ENCODE peak calls at places on chromosomes 3 and 15, in five cellular contexts. C, Y, J, X and O are unnamed samples.

GRCh38 chr15:63971904-63972303 is 74.4 kb downstream of the DAPK2 start:
- DNase-seq in Y (no peak), X (no peak), J (no peak), C (no peak), O (no peak)

GRCh38 chr15:81155375-81156218 is 21.5 kb downstream of the CFAP161 start:
- DNase-seq in J (peak; percentile 27), Y (peak; percentile 50), C (no peak), X (no peak), O (peak; percentile 42)

GRCh38 chr15:64461577-64462162 is 1.3 kb downstream of the ZNF609 start:
- DNase-seq in X (no peak), C (no peak), J (peak; percentile 13), Y (no peak), O (no peak)

GRCh38 chr3:171791695-171792082 is 18.6 kb downstream of the PLD1 start:
- DNase-seq in X (no peak), J (no peak), C (no peak), Y (peak; percentile 72), O (no peak)

GRCh38 chr15:65824941-65825544 is 33.0 kb upstream of the DENND4A start:
- DNase-seq in Y (peak; percentile 26), X (no peak), C (peak; percentile 62), J (no peak), O (no peak)

GRCh38 chr3:149971403-149972075 is 844 bp upstream of the PFN2 start:
- DNase-seq in J (peak; percentile 61), Y (no peak), C (peak; percentile 84), X (no peak), O (no peak)

GRCh38 chr15:68479870-68480269 is 47.9 kb upstream of the ITGA11 start:
- DNase-seq in X (no peak), J (no peak), C (no peak), Y (peak; percentile 40), O (no peak)

GRCh38 chr15:27967541-27967940 is 131.6 kb downstream of the OCA2 start:
- DNase-seq in X (no peak), Y (no peak), J (no peak), C (no peak), O (no peak)

GRCh38 chr3:160136421-160136820 is 88.8 kb upstream of the C3orf80 start:
- DNase-seq in X (no peak), Y (no peak), J (no peak), C (no peak), O (no peak)

GRCh38 chr15:89090791-89091666 is 2.8 kb downstream of the ABHD2 start:
- DNase-seq in J (no peak), X (peak; percentile 39), Y (peak; percentile 79), C (peak; percentile 82), O (no peak)

GRCh38 chr15:90225504-90226234 is 8.1 kb downstream of the CIB1 start:
- DNase-seq in Y (no peak), J (no peak), X (no peak), C (no peak), O (no peak)

GRCh38 chr3:12495749-12496452 is 11.6 kb downstream of the TSEN2 start:
- DNase-seq in X (no peak), Y (no peak), J (peak; percentile 14), C (no peak), O (no peak)

GRCh38 chr3:126131881-126132750 is 48.2 kb upstream of the SLC41A3 start:
- DNase-seq in C (peak; percentile 25), Y (no peak), X (no peak), J (no peak), O (no peak)

GRCh38 chr15:86183765-86184491 is 104.3 kb downstream of the AGBL1 start:
- DNase-seq in X (no peak), J (no peak), Y (no peak), C (peak; percentile 77), O (no peak)

GRCh38 chr3:149507491-149508324 is 33.2 kb downstream of the TM4SF4 start:
- DNase-seq in C (peak; percentile 60), J (peak; percentile 47), X (no peak), Y (peak; percentile 45), O (no peak)

GRCh38 chr3:51708216-51708845 is 1.5 kb downstream of the GRM2 start:
- DNase-seq in Y (no peak), J (no peak), X (no peak), C (no peak), O (no peak)

GRCh38 chr3:169356284-169356955 is 307.1 kb downstream of the MECOM start:
- DNase-seq in J (no peak), X (no peak), C (no peak), Y (no peak), O (no peak)

GRCh38 chr3:184429786-184430185 is 49.9 kb downstream of the CHRD start:
- DNase-seq in X (no peak), Y (no peak), C (no peak), J (no peak), O (no peak)

GRCh38 chr15:30794388-30794787 is 109.3 kb upstream of the FAN1 start:
- DNase-seq in X (no peak), Y (no peak), J (no peak), C (no peak), O (no peak)

GRCh38 chr15:25543156-25543555 is 104.3 kb upstream of the UBE3A start:
- DNase-seq in J (no peak), C (no peak), Y (peak; percentile 51), X (no peak), O (no peak)

GRCh38 chr3:106624154-106624553 is 753.1 kb upstream of the CCDC54 start:
- DNase-seq in X (no peak), Y (no peak), C (no peak), J (no peak), O (no peak)

GRCh38 chr15:39770748-39771689 is 11.6 kb downstream of the FSIP1 start:
- DNase-seq in X (peak; percentile 79), C (no peak), Y (peak; percentile 80), J (no peak), O (no peak)

GRCh38 chr3:165463546-165463945 is 267.4 kb upstream of the SLITRK3 start:
- DNase-seq in X (no peak), Y (no peak), J (no peak), C (no peak), O (no peak)

GRCh38 chr3:99315896-99316295 is 322.5 kb upstream of the COL8A1 start:
- DNase-seq in C (no peak), J (no peak), X (no peak), Y (peak; percentile 31), O (no peak)

GRCh38 chr3:31247850-31248618 is 284.7 kb upstream of the STT3B start:
- DNase-seq in Y (peak; percentile 22), J (peak; percentile 29), X (no peak), C (no peak), O (no peak)

GRCh38 chr3:33884204-33884561 is 85.8 kb downstream of the PDCD6IP start:
- DNase-seq in Y (peak; percentile 24), J (no peak), X (no peak), C (no peak), O (no peak)

GRCh38 chr3:24470277-24470676 is 24.4 kb downstream of the THRB start:
- DNase-seq in C (no peak), J (no peak), X (no peak), Y (no peak), O (no peak)

GRCh38 chr3:64300790-64301423 is 75.6 kb upstream of the PRICKLE2 start:
- DNase-seq in X (peak; percentile 73), Y (peak; percentile 86), C (no peak), J (no peak), O (no peak)

GRCh38 chr3:165279471-165279870 is 83.3 kb upstream of the SLITRK3 start:
- DNase-seq in C (no peak), Y (peak; percentile 10), J (no peak), X (no peak), O (peak; percentile 52)

GRCh38 chr3:173221010-173221409 is 80.0 kb upstream of the SPATA16 start:
- DNase-seq in X (no peak), C (no peak), Y (no peak), J (peak; percentile 14), O (no peak)
- TF ChIP-seq CTCF in X (peak; percentile 26), C (no peak), Y (peak; percentile 35), J (peak; percentile 59), O (peak; percentile 75)

GRCh38 chr3:9113040-9113439 is 136.4 kb downstream of the SRGAP3 start:
- DNase-seq in X (no peak), Y (no peak), C (no peak), J (no peak), O (no peak)
- H3K4me3 ChIP-seq in X (no peak overlapping the region), Y (no peak overlapping the region), C (no peak overlapping the region), J (no peak overlapping the region), O (no peak overlapping the region)

DNA sequence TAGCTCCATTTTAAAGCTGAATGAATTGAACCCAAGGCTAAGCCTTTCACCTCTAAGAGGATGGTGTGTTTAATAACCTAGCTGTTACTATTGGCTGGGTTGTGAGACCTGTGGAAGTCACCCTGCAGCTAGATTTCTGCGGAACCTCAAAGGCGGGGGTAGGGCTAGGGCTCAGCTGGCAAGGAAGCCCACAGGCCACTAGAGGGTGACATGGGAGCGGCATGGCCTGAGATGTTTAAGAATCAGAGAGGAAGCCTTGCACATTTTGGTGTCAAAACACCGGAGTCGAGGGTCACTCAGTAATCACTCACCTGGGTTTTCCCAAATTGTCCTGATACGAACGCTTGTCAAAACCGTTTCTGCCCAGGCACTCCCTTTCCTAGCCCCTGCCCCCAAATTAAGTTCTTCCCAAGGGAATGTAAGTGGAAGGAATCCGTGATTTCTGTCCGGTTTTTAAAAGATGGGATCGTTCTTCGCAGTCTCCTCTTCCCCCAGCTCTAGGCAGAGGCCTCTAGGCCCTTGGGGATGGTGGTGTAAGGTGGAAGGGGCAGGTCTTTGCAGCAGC is 3.8 kb upstream of the ACAD9 start:
- DNase-seq in J (peak; percentile 56), C (peak; percentile 65), Y (no peak), X (no peak), O (no peak)
- TF ChIP-seq CTCF in J (peak; percentile 77), C (peak; percentile 29), Y (peak; percentile 65), X (peak; percentile 58), O (peak; percentile 66)

GRCh38 chr3:124888482-124889441 is 1.6 kb upstream of the ITGB5 start:
- DNase-seq in J (no peak), X (no peak), Y (no peak), C (no peak), O (no peak)
- H3K4me3 ChIP-seq in J (no peak overlapping the region), X (no peak overlapping the region), Y (no peak overlapping the region), C (no peak overlapping the region), O (no peak overlapping the region)

GRCh38 chr3:190385835-190386688 is 1.9 kb upstream of the CLDN16 start:
- DNase-seq in C (no peak), Y (peak; percentile 94), J (no peak), X (peak; percentile 87), O (peak; percentile 93)

GRCh38 chr3:190387578-190388213 is at the start of gene CLDN16:
- DNase-seq in X (no peak), J (no peak), C (no peak), Y (no peak), O (no peak)

GRCh38 chr3:190381356-190381940 is 6.5 kb upstream of the CLDN16 start:
- DNase-seq in C (no peak), J (no peak), Y (no peak), X (peak; percentile 19), O (no peak)

GRCh38 chr3:190382082-190382481 is 5.9 kb upstream of the CLDN16 start:
- DNase-seq in C (no peak), X (peak; percentile 58), Y (peak; percentile 74), J (no peak), O (peak; percentile 98)

DNA sequence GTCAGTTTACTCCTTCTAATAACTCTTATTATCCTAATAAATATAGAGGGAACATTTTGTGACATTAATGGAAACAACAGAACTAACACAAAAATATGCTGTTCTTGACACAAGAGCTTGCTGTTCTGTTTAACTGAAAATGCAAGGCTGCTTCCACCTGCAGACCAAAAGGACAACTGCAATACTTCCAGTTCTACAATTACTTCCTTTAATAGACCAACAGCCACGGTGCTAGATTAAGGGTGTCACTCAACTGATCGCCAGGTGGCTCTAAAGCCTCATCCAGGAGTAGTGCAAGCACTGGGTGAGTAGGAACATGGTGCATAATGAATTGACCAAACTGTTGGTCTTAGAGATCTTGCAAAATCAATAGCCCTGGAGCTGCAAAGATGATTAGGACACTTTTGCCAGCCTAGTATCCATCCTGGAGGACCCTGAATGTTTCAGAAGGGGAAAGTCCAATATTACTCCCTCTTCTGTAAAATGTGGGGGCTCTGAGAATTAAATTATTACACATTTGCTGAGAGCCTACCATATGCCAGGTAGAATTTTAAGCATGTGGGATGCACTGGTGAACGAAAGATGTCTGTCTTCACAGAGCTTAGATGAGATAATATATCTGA is 3.6 kb upstream of the CLDN16 start:
- DNase-seq in Y (peak; percentile 61), X (no peak), J (peak; percentile 75), C (no peak), O (peak; percentile 92)
- TF ChIP-seq CTCF in Y (peak; percentile 62), X (peak; percentile 44), J (peak; percentile 73), C (peak; percentile 37), O (peak; percentile 94)